ENCODE peak calls at places on chromosomes 12 and 14, in five cellular contexts. X, E, C, P and K are unnamed samples.

GRCh38 chr12:6946920-6947374 is 3.1 kb downstream of the C12orf57 start:
- DNase-seq in C (no peak), P (no peak), E (no peak), X (no peak), K (no peak)

GRCh38 chr12:22802883-22803640 is 178.1 kb downstream of the ETNK1 start:
- DNase-seq in E (no peak), P (no peak), X (no peak), C (no peak), K (no peak)

GRCh38 chr14:70425349-70425748 is 8.5 kb upstream of the SYNJ2BP start:
- DNase-seq in P (no peak), C (no peak), X (no peak), E (peak), K (no peak)

GRCh38 chr12:49922349-49923034 is 18.8 kb upstream of the FAIM2 start:
- DNase-seq in E (no peak), C (no peak), X (peak), P (no peak), K (peak)

GRCh38 chr14:64434528-64434927 is 30.8 kb upstream of the AKAP5 start:
- DNase-seq in C (no peak), X (no peak), P (no peak), E (no peak), K (no peak)

GRCh38 chr14:94037954-94038353 is 11.8 kb downstream of the OTUB2 start:
- DNase-seq in E (no peak), P (no peak), C (no peak), X (no peak), K (no peak)

GRCh38 chr12:8493084-8493483 is 20.2 kb upstream of the CLEC4D start:
- DNase-seq in C (no peak), P (no peak), E (no peak), X (no peak), K (no peak)

GRCh38 chr12:74105434-74105833 is 432.2 kb upstream of the ATXN7L3B start:
- DNase-seq in X (no peak), E (no peak), P (no peak), C (no peak), K (no peak)

DNA sequence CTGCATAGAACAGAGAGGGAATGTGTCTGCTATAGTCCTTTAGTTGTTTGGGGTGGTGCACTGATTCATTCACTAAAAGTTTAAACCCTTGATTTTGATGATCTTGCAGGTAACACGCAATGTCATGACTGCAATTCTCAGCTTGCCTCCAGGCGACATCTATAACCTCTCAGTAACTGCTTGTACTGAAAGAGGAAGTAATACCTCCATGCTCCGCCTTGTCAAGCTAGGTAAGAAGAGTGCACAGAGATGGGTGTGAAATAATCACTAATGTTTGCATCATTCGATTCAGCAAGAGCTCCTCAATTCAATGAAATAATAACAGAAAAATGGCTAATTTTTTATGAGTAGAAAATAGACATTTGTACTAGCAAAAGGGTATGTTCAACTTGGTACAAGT is 203.7 kb downstream of the PTPRO start:
- DNase-seq in P (no peak), X (no peak), C (no peak), E (no peak), K (no peak)
- TF ChIP-seq CTCF in P (no peak), X (no peak), C (no peak), E (no peak), K (no peak)

DNA sequence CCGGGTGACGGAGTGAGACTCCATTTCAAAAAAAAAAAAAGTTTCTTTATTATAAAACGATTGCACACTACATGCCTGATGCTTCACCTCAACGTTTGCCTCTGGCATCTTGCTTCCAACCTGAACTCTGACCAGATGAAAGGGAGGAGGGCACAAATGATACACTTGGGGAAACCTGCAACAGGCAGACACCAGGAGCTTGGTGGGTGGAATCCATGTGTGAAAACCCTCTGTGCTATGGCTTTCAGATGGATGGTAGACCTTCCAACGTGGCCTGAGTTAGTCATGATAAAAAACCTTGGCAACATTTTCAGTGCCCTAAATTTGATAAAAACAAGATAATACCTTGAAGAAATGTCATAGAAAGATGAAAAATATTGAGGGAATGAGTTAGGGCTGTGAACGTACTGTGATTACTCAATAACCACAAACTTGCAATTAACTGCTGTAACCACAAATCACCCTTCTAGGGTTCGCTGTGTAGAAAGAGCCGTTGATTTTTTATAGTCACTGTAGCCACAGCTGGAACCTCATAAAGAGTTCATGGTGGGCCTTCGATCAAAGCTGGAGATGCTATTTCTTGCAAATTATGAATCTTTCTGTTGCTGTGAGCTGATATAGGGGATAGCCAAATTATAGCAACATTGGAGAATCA is 26.1 kb upstream of the GZMB start:
- DNase-seq in C (no peak), E (no peak), P (no peak), X (no peak), K (no peak)
- H3K27ac ChIP-seq in C (no peak), E (no peak), P (no peak), X (no peak), K (no peak)

GRCh38 chr12:53207042-53207441 is at the start of gene ITGB7:
- DNase-seq in E (peak), P (no peak), X (no peak), C (no peak), K (no peak)
- H3K4me3 ChIP-seq in E (no peak), P (no peak), X (no peak), C (no peak), K (no peak)

GRCh38 chr12:110846615-110847566 is at the start of gene CCDC63:
- DNase-seq in X (peak), E (peak), P (no peak), C (peak), K (no peak)
- TF ChIP-seq CTCF in X (peak), E (peak), P (peak), C (no peak), K (peak)

DNA sequence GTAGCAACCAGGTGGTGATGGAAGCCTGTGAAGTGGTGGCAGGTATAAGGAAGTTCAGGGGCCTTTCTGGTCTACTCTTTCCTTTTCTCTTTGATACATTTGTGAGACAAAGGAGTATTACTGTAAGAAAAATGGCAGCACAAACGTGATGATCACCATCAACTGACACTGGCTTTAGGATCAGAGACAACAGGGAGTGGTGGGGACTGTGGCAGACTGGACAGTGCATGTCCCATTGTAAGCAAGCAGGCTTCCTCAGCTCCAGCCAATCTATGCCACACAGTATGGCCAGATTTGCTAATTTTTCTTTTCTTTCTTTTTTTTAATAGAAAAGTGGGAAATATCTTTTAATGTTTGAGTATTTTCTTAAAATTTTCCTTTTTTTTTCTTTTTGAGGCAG is 19.0 kb upstream of the IFT81 start:
- DNase-seq in E (no peak), X (no peak), C (no peak), P (no peak), K (no peak)
- H3K27ac ChIP-seq in E (no peak), X (peak), C (peak), P (no peak), K (peak)

GRCh38 chr12:4833511-4833910 is 76.2 kb upstream of the KCNA1 start:
- DNase-seq in C (no peak), X (no peak), E (no peak), P (no peak), K (no peak)
- H3K4me3 ChIP-seq in C (no peak), X (no peak), E (no peak), P (no peak), K (no peak)

GRCh38 chr12:115394498-115395220 is 710.7 kb upstream of the TBX3 start:
- DNase-seq in E (no peak), P (no peak), C (no peak), X (no peak), K (no peak)

GRCh38 chr12:115400011-115400410 is 716.0 kb upstream of the TBX3 start:
- DNase-seq in X (no peak), C (no peak), P (no peak), E (no peak), K (no peak)

GRCh38 chr12:115396567-115396966 is 712.6 kb upstream of the TBX3 start:
- DNase-seq in X (no peak), P (no peak), E (no peak), C (no peak), K (no peak)

GRCh38 chr12:115402443-115403170 is 718.6 kb upstream of the TBX3 start:
- DNase-seq in X (no peak), C (no peak), E (no peak), P (no peak), K (no peak)

GRCh38 chr12:115398311-115398781 is 714.4 kb upstream of the TBX3 start:
- DNase-seq in C (no peak), P (no peak), X (no peak), E (no peak), K (no peak)
- TF ChIP-seq CTCF in C (no peak), P (no peak), X (no peak), E (no peak), K (no peak)

DNA sequence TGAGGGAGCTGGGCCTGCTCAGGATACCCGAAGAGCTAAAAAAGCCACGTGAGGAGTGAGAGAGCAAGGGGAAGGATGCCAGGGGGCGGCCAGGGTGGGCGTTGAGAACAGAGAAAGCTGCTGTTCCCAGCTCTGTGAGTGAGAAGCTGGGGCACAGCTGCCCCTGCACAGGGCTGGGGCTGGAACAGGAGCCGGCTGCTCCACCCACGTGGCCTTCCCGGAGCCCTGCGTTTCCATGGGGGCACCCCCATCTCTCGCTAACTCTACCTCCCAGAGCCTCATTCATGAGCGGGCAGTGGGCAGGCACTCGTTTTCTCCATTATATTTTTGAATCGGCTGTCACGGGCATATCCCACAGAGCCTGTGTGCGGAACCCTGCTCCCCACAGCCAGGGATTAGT is 42.7 kb downstream of the RFLNA start:
- DNase-seq in X (no peak), C (no peak), E (no peak), P (no peak), K (no peak)
- H3K27ac ChIP-seq in X (no peak), C (no peak), E (no peak), P (no peak), K (no peak)

GRCh38 chr14:53006931-53007330 is 56.1 kb upstream of the FERMT2 start:
- DNase-seq in E (no peak), X (no peak), P (no peak), C (no peak), K (no peak)

GRCh38 chr14:53016491-53016890 is 65.6 kb upstream of the FERMT2 start:
- DNase-seq in P (no peak), X (no peak), E (no peak), C (no peak), K (no peak)

GRCh38 chr14:53016919-53017318 is 66.1 kb upstream of the FERMT2 start:
- DNase-seq in C (no peak), P (no peak), X (no peak), E (no peak), K (no peak)

GRCh38 chr14:53010193-53010592 is 59.3 kb upstream of the FERMT2 start:
- DNase-seq in P (no peak), E (no peak), C (no peak), X (no peak), K (no peak)

GRCh38 chr14:53011053-53011462 is 60.2 kb upstream of the FERMT2 start:
- DNase-seq in E (peak), X (peak), P (peak), C (peak), K (peak)
- H3K4me3 ChIP-seq in E (no peak), X (no peak), P (peak), C (no peak), K (no peak)

GRCh38 chr14:106848330-106849121 is 1322.1 kb downstream of the TMEM121 start:
- DNase-seq in C (no peak), P (no peak), X (peak), E (no peak), K (no peak)
- TF ChIP-seq CTCF in C (no peak), P (no peak), X (no peak), E (no peak), K (no peak)